ENCODE peak calls at places on chromosomes 1 and 21, in six cellular contexts. J, B, W, Q, S and Z are unnamed samples.

GRCh38 chr1:243623831-243624230 is 226.2 kb downstream of the AKT3 start:
- DNase-seq in J (no peak), B (no peak), W (no peak), Q (peak; percentile 63), S (no peak), Z (no peak)

GRCh38 chr1:117674521-117675400 is 68.9 kb downstream of the TENT5C start:
- DNase-seq in J (peak; percentile 76), B (no peak), W (peak; percentile 19), Q (no peak), S (no peak), Z (no peak)

GRCh38 chr1:183126528-183126927 is 59.5 kb upstream of the LAMC2 start:
- DNase-seq in J (no peak), B (no peak), W (no peak), Q (no peak), S (no peak), Z (no peak)

GRCh38 chr1:35505911-35506798 is 51.0 kb downstream of the KIAA0319L start:
- DNase-seq in J (peak; percentile 81), B (no peak), W (no peak), Q (peak; percentile 90), S (no peak), Z (no peak)

GRCh38 chr1:189669846-189670245 is 807.8 kb downstream of the BRINP3 start:
- DNase-seq in J (peak; percentile 32), B (no peak), W (no peak), Q (no peak), S (no peak), Z (no peak)

GRCh38 chr1:17206196-17206595 is 1.3 kb downstream of the PADI1 start:
- DNase-seq in J (no peak), B (no peak), W (no peak), Q (no peak), S (no peak), Z (no peak)

GRCh38 chr1:3258431-3259003 is 189.5 kb downstream of the PRDM16 start:
- DNase-seq in J (peak; percentile 18), B (no peak), W (no peak), Q (no peak), S (no peak), Z (no peak)

GRCh38 chr1:204846546-204846945 is 24.1 kb upstream of the NFASC start:
- DNase-seq in J (no peak), B (no peak), W (no peak), Q (no peak), S (no peak), Z (no peak)

GRCh38 chr1:11654571-11655262 is at the start of gene FBXO44:
- DNase-seq in J (peak; percentile 10), B (peak; percentile 91), W (no peak), Q (peak; percentile 60), S (peak; percentile 81), Z (no peak)

GRCh38 chr21:26135520-26135919 is 35.0 kb downstream of the APP start:
- DNase-seq in J (no peak), B (no peak), W (no peak), Q (no peak), S (no peak), Z (no peak)

GRCh38 chr1:206809504-206810084 is 37.3 kb upstream of the IL10 start:
- DNase-seq in J (peak; percentile 71), B (peak; percentile 37), W (peak; percentile 16), Q (peak; percentile 38), S (no peak), Z (no peak)

GRCh38 chr1:96992871-96993270 is 271.3 kb downstream of the PTBP2 start:
- DNase-seq in J (no peak), B (no peak), W (no peak), Q (no peak), S (no peak), Z (no peak)

GRCh38 chr1:78649628-78650027 is at the start of gene IFI44:
- DNase-seq in J (peak; percentile 91), B (no peak), W (no peak), Q (peak; percentile 71), S (peak; percentile 68), Z (peak; percentile 15)

GRCh38 chr1:99669376-99669775 is 23.5 kb downstream of the PALMD start:
- DNase-seq in J (no peak), B (no peak), W (no peak), Q (no peak), S (no peak), Z (no peak)

GRCh38 chr1:192630521-192631287 is 5.2 kb upstream of the RGS13 start:
- DNase-seq in J (no peak), B (no peak), W (no peak), Q (no peak), S (no peak), Z (no peak)

GRCh38 chr1:54582566-54583306 is 34.7 kb downstream of the ACOT11 start:
- DNase-seq in J (no peak), B (peak; percentile 78), W (no peak), Q (no peak), S (no peak), Z (no peak)

GRCh38 chr1:20711285-20712209 is 6.3 kb downstream of the KIF17 start:
- DNase-seq in J (no peak), B (peak; percentile 57), W (no peak), Q (no peak), S (no peak), Z (no peak)

GRCh38 chr21:27476696-27477095 is 509.8 kb upstream of the ADAMTS5 start:
- DNase-seq in J (peak; percentile 67), B (no peak), W (no peak), Q (no peak), S (no peak), Z (no peak)

GRCh38 chr1:220511183-220511582 is 16.8 kb upstream of the MARK1 start:
- DNase-seq in J (no peak), B (no peak), W (no peak), Q (peak; percentile 88), S (no peak), Z (peak; percentile 83)

GRCh38 chr1:206472454-206472853 is 2.2 kb downstream of the IKBKE start:
- DNase-seq in J (peak; percentile 94), B (peak; percentile 51), W (no peak), Q (peak; percentile 74), S (no peak), Z (no peak)

GRCh38 chr21:45805321-45805720 is 161.8 kb downstream of the PCBP3 start:
- DNase-seq in J (no peak), B (no peak), W (no peak), Q (no peak), S (no peak), Z (no peak)

GRCh38 chr1:36731226-36732037 is 248.7 kb upstream of the CSF3R start:
- DNase-seq in J (no peak), B (peak; percentile 32), W (no peak), Q (no peak), S (no peak), Z (no peak)

GRCh38 chr1:36155560-36156328 is at the start of gene MAP7D1:
- DNase-seq in J (peak; percentile 88), B (peak; percentile 88), W (peak; percentile 51), Q (peak; percentile 76), S (peak; percentile 85), Z (no peak)

GRCh38 chr1:246147471-246148461 is 359.3 kb downstream of the SMYD3 start:
- DNase-seq in J (no peak), B (no peak), W (no peak), Q (no peak), S (no peak), Z (no peak)
- TF ChIP-seq CTCF in J (no peak), B (no peak), W (no peak), Q (no peak), S (no peak), Z (no peak)

DNA sequence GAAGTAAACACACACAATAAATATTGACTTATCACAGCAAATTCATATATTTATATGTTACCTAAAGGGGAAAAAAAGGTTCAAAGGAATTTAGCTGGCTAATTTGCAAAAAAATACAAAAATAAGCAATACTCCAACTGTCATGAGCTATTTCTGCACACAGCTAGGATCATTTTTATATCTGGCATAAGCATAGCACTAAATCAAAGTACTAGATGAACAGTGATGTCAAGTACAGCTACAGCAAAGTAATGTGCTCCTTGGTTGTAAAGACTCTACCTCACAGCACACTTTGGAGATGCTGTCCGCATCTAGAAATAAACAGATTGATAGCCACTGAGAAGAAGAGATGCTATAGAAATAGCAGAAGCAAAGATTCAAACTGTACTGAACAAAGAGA is 125.5 kb downstream of the TGFBR3 start:
- DNase-seq in J (no peak), B (no peak), W (no peak), Q (no peak), S (no peak), Z (no peak)
- H3K4me1 ChIP-seq in J (peaks cover 27% of the 10 kb centered on the region), B (no peaks in the 10 kb centered on the region), W (peaks cover 5% of the 10 kb centered on the region), Q (no peaks in the 10 kb centered on the region), S (peaks cover 7% of the 10 kb centered on the region), Z (no peaks in the 10 kb centered on the region)

DNA sequence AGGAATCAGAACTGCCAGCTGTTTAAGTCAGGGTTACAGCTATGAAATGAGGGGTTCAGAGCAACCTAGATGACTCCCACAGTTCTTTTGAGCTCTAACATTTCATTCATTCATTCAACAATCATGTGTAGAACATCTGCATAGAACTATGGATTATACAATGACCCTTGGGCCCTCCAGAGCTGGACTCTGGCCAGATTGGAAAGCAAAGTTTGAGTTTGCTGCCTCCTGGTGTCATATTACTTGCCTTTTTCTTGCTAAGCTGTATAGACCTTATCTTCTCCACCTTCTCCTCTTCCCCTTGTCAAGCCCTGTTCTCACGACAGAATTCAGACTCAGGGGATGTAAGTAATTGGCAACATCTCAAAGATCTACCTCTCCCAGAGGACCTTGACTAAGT is 4.0 kb downstream of the CASQ2 start:
- DNase-seq in J (peak; percentile 62), B (peak; percentile 67), W (peak; percentile 7), Q (peak; percentile 42), S (no peak), Z (no peak)
- TF ChIP-seq CTCF in J (peak; percentile 60), B (peak; percentile 78), W (peak; percentile 41), Q (peak; percentile 69), S (no peak), Z (peak; percentile 71)

GRCh38 chr1:9591669-9592509 is 3.2 kb downstream of the TMEM201 start:
- DNase-seq in J (no peak), B (peak; percentile 27), W (no peak), Q (no peak), S (peak; percentile 43), Z (no peak)
- H3K4me1 ChIP-seq in J (peaks cover 15% of the 10 kb centered on the region), B (peaks cover 34% of the 10 kb centered on the region), W (peaks cover 9% of the 10 kb centered on the region), Q (peaks cover 32% of the 10 kb centered on the region), S (peaks cover 8% of the 10 kb centered on the region), Z (peaks cover 29% of the 10 kb centered on the region)